ENCODE peak calls at places on chromosomes 5 and 9, in six cellular contexts. K is lower lobe of right lung, G is fibroblast of the aortic adventitia, B is mucosa of descending colon, Y is astrocyte of the spinal cord, F is BJ. A is an unnamed sample.

GRCh38 chr9:128096614-128097013 is 28.6 kb downstream of the SLC25A25 start:
- DNase-seq in K (no peak), G (no peak), B (no peak), Y (no peak), F (no peak), A (no peak)

GRCh38 chr9:123710299-123710698 is 219.6 kb downstream of the DENND1A start:
- DNase-seq in K (no peak), G (peak), B (no peak), Y (peak), F (no peak), A (peak)

GRCh38 chr9:95024097-95024671 is 293.3 kb downstream of the FANCC start:
- DNase-seq in K (no peak), G (peak), B (no peak), Y (no peak), F (no peak), A (no peak)

GRCh38 chr5:143539742-143540141 is 136.3 kb upstream of the NR3C1 start:
- DNase-seq in K (no peak), G (no peak), B (no peak), Y (no peak), F (no peak), A (no peak)

GRCh38 chr5:139593716-139594319 is 32.7 kb downstream of the UBE2D2 start:
- DNase-seq in K (no peak), G (peak), B (no peak), Y (peak), F (peak), A (no peak)

GRCh38 chr5:94153736-94154450 is 412.5 kb upstream of the POU5F2 start:
- DNase-seq in K (peak), G (peak), B (no peak), Y (peak), F (no peak), A (no peak)

GRCh38 chr5:134304306-134304705 is 62.7 kb downstream of the CDKL3 start:
- DNase-seq in K (no peak), G (no peak), B (no peak), Y (no peak), F (no peak), A (no peak)

GRCh38 chr5:116063950-116064349 is 20.9 kb upstream of the COMMD10 start:
- DNase-seq in K (no peak), G (no peak), B (no peak), Y (peak), F (no peak), A (no peak)

GRCh38 chr9:97809666-97810344 is 43.2 kb upstream of the FOXE1 start:
- DNase-seq in K (no peak), G (no peak), B (no peak), Y (no peak), F (no peak), A (no peak)

GRCh38 chr5:103849934-103850333 is 287.3 kb upstream of the NUDT12 start:
- DNase-seq in K (no peak), G (peak), B (no peak), Y (peak), F (peak), A (peak)

GRCh38 chr5:159113405-159113804 is 13.7 kb upstream of the EBF1 start:
- DNase-seq in K (no peak), G (no peak), B (no peak), Y (no peak), F (no peak), A (no peak)

GRCh38 chr5:82387819-82388166 is 109.6 kb upstream of the RPS23 start:
- DNase-seq in K (no peak), G (no peak), B (no peak), Y (no peak), F (no peak), A (no peak)

GRCh38 chr5:153659337-153659736 is 168.9 kb downstream of the GRIA1 start:
- DNase-seq in K (no peak), G (peak), B (no peak), Y (peak), F (peak), A (peak)

GRCh38 chr9:32292611-32293010 is 91.8 kb upstream of the ACO1 start:
- DNase-seq in K (no peak), G (no peak), B (no peak), Y (no peak), F (no peak), A (no peak)

GRCh38 chr9:13361076-13361475 is 81.6 kb upstream of the MPDZ start:
- DNase-seq in K (no peak), G (peak), B (no peak), Y (no peak), F (no peak), A (no peak)

GRCh38 chr9:10228082-10228481 is 384.7 kb downstream of the PTPRD start:
- DNase-seq in K (no peak), G (no peak), B (no peak), Y (no peak), F (no peak), A (no peak)

GRCh38 chr9:136457326-136457725 is 17.7 kb upstream of the INPP5E start:
- DNase-seq in K (no peak), G (no peak), B (no peak), Y (no peak), F (no peak), A (no peak)

GRCh38 chr9:124190761-124191160 is 67.0 kb upstream of the NEK6 start:
- DNase-seq in K (no peak), G (no peak), B (no peak), Y (no peak), F (no peak), A (no peak)

GRCh38 chr5:72480836-72481235 is 26.4 kb downstream of the ZNF366 start:
- DNase-seq in K (no peak), G (no peak), B (no peak), Y (no peak), F (no peak), A (no peak)

GRCh38 chr5:36152324-36153298 is 700 bp downstream of the SKP2 start:
- DNase-seq in K (no peak), G (peak), B (peak), Y (no peak), F (no peak), A (no peak)

GRCh38 chr5:101473483-101473882 is 570.4 kb upstream of the ST8SIA4 start:
- DNase-seq in K (no peak), G (peak), B (no peak), Y (peak), F (no peak), A (no peak)

GRCh38 chr5:127931396-127931795 is 152.2 kb upstream of the SLC12A2 start:
- DNase-seq in K (no peak), G (no peak), B (no peak), Y (no peak), F (no peak), A (no peak)

GRCh38 chr9:113516840-113517577 is 53.5 kb downstream of the RGS3 start:
- DNase-seq in K (no peak), G (no peak), B (peak), Y (no peak), F (no peak), A (no peak)

GRCh38 chr5:122295138-122295537 is 16.9 kb upstream of the SNCAIP start:
- DNase-seq in K (no peak), G (no peak), B (no peak), Y (no peak), F (no peak), A (no peak)

GRCh38 chr5:39177629-39177959 is 41.8 kb downstream of the FYB1 start:
- DNase-seq in K (no peak), G (no peak), B (no peak), Y (no peak), F (no peak), A (no peak)

GRCh38 chr5:138035605-138036537 is 3.0 kb upstream of the FAM13B start:
- DNase-seq in K (no peak), G (peak), B (peak), Y (peak), F (peak), A (peak)

GRCh38 chr9:114850871-114851270 is 45.0 kb upstream of the TNFSF15 start:
- DNase-seq in K (no peak), G (no peak), B (no peak), Y (peak), F (no peak), A (no peak)

GRCh38 chr5:38719916-38720315 is 125.9 kb upstream of the OSMR start:
- DNase-seq in K (no peak), G (no peak), B (no peak), Y (peak), F (peak), A (peak)

GRCh38 chr5:146426305-146426704 is 20.8 kb upstream of the TCERG1 start:
- DNase-seq in K (no peak), G (no peak), B (no peak), Y (no peak), F (no peak), A (no peak)

GRCh38 chr5:146425023-146425422 is 22.1 kb upstream of the TCERG1 start:
- DNase-seq in K (no peak), G (no peak), B (no peak), Y (no peak), F (no peak), A (no peak)

GRCh38 chr5:146426853-146427618 is 20.1 kb upstream of the TCERG1 start:
- DNase-seq in K (no peak), G (peak), B (no peak), Y (peak), F (no peak), A (no peak)

GRCh38 chr5:146428658-146429057 is 18.5 kb upstream of the TCERG1 start:
- DNase-seq in K (no peak), G (no peak), B (peak), Y (no peak), F (no peak), A (no peak)

DNA sequence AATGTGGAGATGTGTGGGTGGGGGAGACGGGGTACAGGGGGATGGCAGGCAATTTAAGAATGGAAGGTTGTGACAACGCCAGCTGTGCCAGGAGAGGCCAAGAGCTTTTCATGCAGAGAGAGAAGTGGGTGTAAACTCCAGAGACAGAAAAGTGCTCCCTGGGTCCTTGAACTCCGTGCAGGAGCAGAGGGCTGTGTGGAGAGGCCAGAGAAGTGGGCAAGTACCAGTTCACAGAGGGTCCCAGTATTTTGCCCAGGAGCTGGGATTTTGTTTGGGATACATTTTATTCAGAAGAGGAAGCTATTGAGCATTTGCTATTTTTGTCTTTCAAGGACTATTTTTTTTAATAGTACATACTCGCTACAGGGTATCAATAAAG is 19.5 kb upstream of the TCERG1 start:
- DNase-seq in K (no peak), G (no peak), B (no peak), Y (no peak), F (no peak), A (no peak)
- TF ChIP-seq CTCF in K (no peak), G (no peak), B (no peak), Y (no peak), F (no peak), A (no peak)

GRCh38 chr5:147193123-147193522 is 41.7 kb upstream of the STK32A start:
- DNase-seq in K (no peak), G (no peak), B (no peak), Y (no peak), F (no peak), A (no peak)

GRCh38 chr5:147190236-147190815 is 44.5 kb upstream of the STK32A start:
- DNase-seq in K (no peak), G (peak), B (no peak), Y (peak), F (no peak), A (no peak)

GRCh38 chr5:147189109-147189424 is 45.8 kb upstream of the STK32A start:
- DNase-seq in K (no peak), G (no peak), B (no peak), Y (no peak), F (no peak), A (no peak)

GRCh38 chr5:147187163-147187562 is 47.7 kb upstream of the STK32A start:
- DNase-seq in K (no peak), G (no peak), B (no peak), Y (no peak), F (no peak), A (no peak)

GRCh38 chr5:147188200-147189108 is 46.4 kb upstream of the STK32A start:
- DNase-seq in K (no peak), G (peak), B (no peak), Y (peak), F (no peak), A (no peak)
- H3K4me3 ChIP-seq in K (no peak), G (peak), B (no peak), Y (no peak), F (no peak), A (no peak)

DNA sequence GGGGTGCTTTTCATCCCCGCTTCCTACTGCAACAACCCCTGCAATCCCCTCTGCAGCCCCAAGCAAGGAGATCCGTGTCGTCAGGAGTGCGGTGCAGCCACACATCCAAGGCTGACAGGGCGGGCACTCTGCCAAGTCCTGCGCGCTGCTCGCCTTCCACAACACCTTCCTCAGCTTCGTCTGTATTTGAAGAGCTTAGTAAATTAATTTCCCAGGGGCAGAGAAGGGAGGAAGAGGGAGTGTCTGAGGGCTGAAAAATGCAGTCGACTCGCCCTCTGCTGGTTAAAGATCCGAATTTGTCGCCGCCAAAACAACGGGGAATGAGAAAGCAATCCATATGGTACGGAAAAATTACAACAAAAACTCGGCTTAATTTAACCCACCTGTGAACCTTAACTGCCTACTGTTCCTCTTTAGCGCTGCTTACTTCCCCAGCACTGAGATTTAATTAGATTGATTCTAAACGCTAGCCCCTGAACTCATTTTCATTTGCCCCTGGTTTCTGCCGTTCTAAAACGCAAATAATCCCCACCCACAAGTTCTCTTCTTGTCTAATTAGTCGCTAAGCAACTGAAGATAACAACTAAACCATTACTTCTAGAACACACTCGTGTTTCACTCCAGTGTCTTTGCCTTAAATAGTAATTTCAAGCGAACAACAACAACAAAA is 10.9 kb upstream of the PCDHB1 start:
- DNase-seq in K (peak), G (no peak), B (no peak), Y (no peak), F (no peak), A (no peak)
- TF ChIP-seq CTCF in K (peak), G (no peak), B (no peak), Y (no peak), F (no peak), A (no peak)

DNA sequence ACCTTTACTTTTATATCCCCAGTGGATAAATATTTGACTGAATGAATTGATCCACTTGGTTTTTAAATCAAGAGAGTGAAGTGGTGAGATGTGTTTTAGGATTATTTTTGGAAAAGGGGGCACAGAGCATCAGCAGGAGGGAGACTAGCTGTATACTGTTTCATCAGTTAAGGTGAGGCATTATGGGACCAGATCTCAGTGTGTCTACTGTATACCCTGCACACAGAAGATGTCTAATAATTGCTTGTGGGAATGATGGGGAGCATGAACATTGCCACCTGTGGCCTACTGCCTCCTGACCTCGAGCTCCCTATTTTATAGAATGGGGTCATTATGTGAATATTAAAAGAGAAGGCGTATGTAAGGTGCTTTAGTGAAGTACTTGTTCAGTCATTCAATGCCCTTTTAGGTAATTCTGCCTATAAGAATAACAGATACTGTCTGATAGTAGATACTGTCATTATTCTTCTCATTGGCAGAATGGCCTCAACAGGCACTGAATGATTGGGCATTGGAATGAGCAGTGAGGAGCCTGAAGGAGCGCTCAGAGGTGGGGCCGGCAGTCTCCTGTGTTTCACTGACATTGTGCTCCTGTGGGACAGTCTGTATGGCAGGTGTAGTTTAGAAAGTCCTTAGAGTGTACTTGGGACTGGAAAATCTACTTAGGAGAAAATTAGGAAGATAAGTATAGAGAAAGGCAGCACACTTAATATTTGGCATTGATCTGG is 47.4 kb upstream of the FAM120AOS start:
- DNase-seq in K (no peak), G (no peak), B (no peak), Y (no peak), F (no peak), A (no peak)
- H3K4me3 ChIP-seq in K (peak), G (peak), B (no peak), Y (no peak), F (peak), A (no peak)

DNA sequence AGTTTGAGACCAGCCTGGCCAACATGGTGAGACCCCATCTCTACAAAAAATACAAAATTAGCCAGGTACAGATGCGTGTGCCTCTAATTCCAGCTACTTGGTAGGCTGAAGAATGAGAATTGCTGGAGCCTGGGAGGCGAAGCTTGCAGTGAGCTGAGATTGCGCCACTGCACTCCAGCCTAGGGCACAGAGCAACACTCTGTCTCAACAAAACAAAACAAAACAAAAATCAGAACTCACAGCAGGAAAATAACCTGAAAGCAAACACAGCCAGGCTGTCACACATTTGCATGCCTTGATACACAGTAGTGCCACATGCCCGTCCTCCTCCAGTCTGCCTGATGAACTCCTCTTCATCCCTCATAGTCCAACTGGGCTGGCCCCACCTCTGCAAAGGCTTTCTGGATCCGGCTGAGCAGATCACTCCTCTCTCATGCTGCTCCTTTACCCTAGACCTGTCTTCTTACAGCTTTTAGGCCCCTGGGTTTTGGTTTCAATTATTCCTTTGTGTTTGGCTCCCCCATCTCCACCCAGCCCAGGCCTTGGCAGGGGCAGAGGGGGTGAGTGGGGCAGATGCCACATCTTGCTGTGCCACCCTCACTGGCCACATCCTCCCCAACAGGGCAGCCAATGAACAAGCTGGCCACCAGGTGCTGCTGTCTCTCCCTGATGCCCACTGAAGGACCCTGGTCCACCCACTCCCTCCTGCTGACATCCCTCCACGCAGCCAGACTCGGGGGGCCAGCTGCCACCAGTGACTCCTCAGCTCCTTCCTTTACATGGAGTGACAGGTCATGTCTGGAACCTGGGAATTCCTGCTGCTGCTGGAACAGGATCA is 62.0 kb upstream of the GGTA1 start:
- DNase-seq in K (no peak), G (no peak), B (no peak), Y (no peak), F (no peak), A (no peak)
- TF ChIP-seq CTCF in K (no peak), G (no peak), B (no peak), Y (peak), F (no peak), A (peak)

DNA sequence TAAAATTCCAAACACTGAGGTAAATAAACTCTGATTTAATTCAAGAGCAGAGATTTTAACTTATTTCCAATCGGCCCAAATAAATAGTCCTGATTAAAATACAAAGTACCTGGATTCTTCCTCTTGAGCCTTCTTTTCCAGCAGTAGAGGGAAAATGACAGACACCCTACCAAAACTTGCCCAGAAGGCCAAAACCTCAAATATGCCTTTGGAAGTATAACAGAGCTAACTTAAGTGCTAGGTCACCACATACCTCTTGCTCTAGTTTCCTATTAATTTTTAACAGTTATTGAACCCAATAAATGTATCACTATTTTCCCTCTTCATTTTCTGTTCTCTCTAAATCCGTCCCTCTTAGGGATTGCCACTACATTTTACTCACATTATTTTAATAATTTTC is 1.4 kb downstream of the BAAT start:
- DNase-seq in K (no peak), G (no peak), B (no peak), Y (no peak), F (no peak), A (no peak)
- H3K4me3 ChIP-seq in K (no peak), G (no peak), B (no peak), Y (no peak), F (no peak), A (no peak)